ENCODE peak calls at places on chromosome 20, in nine cellular contexts. R is fibroblast of pulmonary artery; Y is activated T-helper 1 cell treated with anti-CD3 and anti-CD28 coated beads, Interleukin-12 subunit alpha, Interleukin-12 subunit beta, Interleukin-2, Interleukin-4 antibody, amounts not matched to agents 30 ng/mL and 10 ng/mL and 1 ng/mL, durations not matched to agents 14 hours and 24 hours and 36 hours; X is tibial artery; C is activated CD4-positive, alpha-beta T cell treated with anti-CD3 and anti-CD28 coated beads for 48 hours; Q is body of pancreas; L is H9; D is amygdala; I is fibroblast of lung. B is an unnamed sample.

GRCh38 chr20:44861547-44862006 is 23.9 kb upstream of the YWHAB start:
- DNase-seq in R (peak), Y (no peak), X (peak), C (no peak), Q (peak), L (no peak), D (no peak), I (peak), B (no peak)

GRCh38 chr20:10067305-10067704 is 32.5 kb downstream of the ANKEF1 start:
- DNase-seq in R (no peak), Y (no peak), X (no peak), C (no peak), Q (no peak), L (no peak), D (no peak), I (peak), B (no peak)

GRCh38 chr20:36620917-36621316 is 15.3 kb downstream of the RAB5IF start:
- DNase-seq in R (no peak), Y (no peak), X (no peak), C (no peak), Q (no peak), L (no peak), D (no peak), I (no peak), B (no peak)

GRCh38 chr20:1894471-1894950 is 696 bp upstream of the SIRPA start:
- DNase-seq in R (no peak), Y (no peak), X (peak), C (peak), Q (peak), L (peak), D (no peak), I (peak), B (peak)

GRCh38 chr20:46285072-46285471 is 23.2 kb downstream of the CDH22 start:
- DNase-seq in R (no peak), Y (no peak), X (no peak), C (no peak), Q (no peak), L (no peak), D (no peak), I (no peak), B (no peak)

GRCh38 chr20:17848649-17849048 is 119.9 kb downstream of the SNX5 start:
- DNase-seq in R (no peak), Y (no peak), X (no peak), C (no peak), Q (no peak), L (no peak), D (no peak), I (no peak), B (no peak)

GRCh38 chr20:53142225-53142624 is 170.1 kb downstream of the TSHZ2 start:
- DNase-seq in R (no peak), Y (no peak), X (no peak), C (no peak), Q (no peak), L (no peak), D (no peak), I (no peak), B (no peak)

GRCh38 chr20:5642155-5642981 is 107.8 kb upstream of the SHLD1 start:
- DNase-seq in R (peak), Y (no peak), X (peak), C (no peak), Q (peak), L (no peak), D (no peak), I (no peak), B (peak)

GRCh38 chr20:46562373-46563169 is 12.1 kb upstream of the OCSTAMP start:
- DNase-seq in R (peak), Y (peak), X (peak), C (peak), Q (peak), L (peak), D (peak), I (peak), B (peak)

GRCh38 chr20:38726849-38727601 is 2.7 kb downstream of the SLC32A1 start:
- DNase-seq in R (peak), Y (peak), X (no peak), C (peak), Q (peak), L (peak), D (no peak), I (no peak), B (peak)

GRCh38 chr20:7924692-7925091 is 15.6 kb downstream of the HAO1 start:
- DNase-seq in R (peak), Y (no peak), X (no peak), C (no peak), Q (no peak), L (no peak), D (no peak), I (peak), B (peak)

GRCh38 chr20:16222859-16223411 is 350.3 kb downstream of the KIF16B start:
- DNase-seq in R (no peak), Y (no peak), X (no peak), C (no peak), Q (no peak), L (no peak), D (no peak), I (no peak), B (no peak)

GRCh38 chr20:9482180-9482579 is 32.2 kb upstream of the LAMP5 start:
- DNase-seq in R (no peak), Y (no peak), X (no peak), C (no peak), Q (no peak), L (no peak), D (no peak), I (no peak), B (no peak)

GRCh38 chr20:23161244-23161875 is 75.2 kb upstream of the CD93 start:
- DNase-seq in R (no peak), Y (no peak), X (peak), C (no peak), Q (no peak), L (peak), D (no peak), I (peak), B (peak)

GRCh38 chr20:63588641-63589041 is 14.6 kb upstream of the HELZ2 start:
- DNase-seq in R (no peak), Y (no peak), X (no peak), C (no peak), Q (no peak), L (no peak), D (no peak), I (no peak), B (no peak)

GRCh38 chr20:21048841-21049273 is 57.3 kb downstream of the LINC00237 start:
- DNase-seq in R (peak), Y (peak), X (no peak), C (peak), Q (peak), L (peak), D (no peak), I (no peak), B (peak)

GRCh38 chr20:22929661-22930060 is 105.5 kb upstream of the SSTR4 start:
- DNase-seq in R (no peak), Y (no peak), X (no peak), C (no peak), Q (no peak), L (no peak), D (no peak), I (no peak), B (no peak)

GRCh38 chr20:63734946-63735858 is 1.3 kb upstream of the LIME1 start:
- DNase-seq in R (no peak), Y (no peak), X (peak), C (no peak), Q (no peak), L (no peak), D (no peak), I (no peak), B (no peak)

GRCh38 chr20:64044484-64045247 is 4.8 kb downstream of the SOX18 start:
- DNase-seq in R (peak), Y (no peak), X (no peak), C (no peak), Q (no peak), L (no peak), D (no peak), I (peak), B (no peak)

GRCh38 chr20:34536798-34537394 is 20.7 kb downstream of the DYNLRB1 start:
- DNase-seq in R (peak), Y (no peak), X (no peak), C (peak), Q (peak), L (peak), D (no peak), I (no peak), B (peak)

GRCh38 chr20:20820780-20821495 is 108.5 kb upstream of the RALGAPA2 start:
- DNase-seq in R (no peak), Y (no peak), X (no peak), C (no peak), Q (no peak), L (no peak), D (no peak), I (no peak), B (no peak)

B was measured in lung microvascular endothelial cell.